ENCODE peak calls at places on chromosomes 4 and X, in four cellular contexts. N is vagina, I is esophagus muscularis mucosa, Y is GM23338. J is an unnamed sample.

GRCh38 chrX:151815461-151815860 is 80.9 kb downstream of the CNGA2 start:
- DNase-seq in N (no peak), I (no peak), Y (no peak), J (no peak)

GRCh38 chrX:118346258-118347094 is 570 bp downstream of the WDR44 start:
- DNase-seq in N (no peak), I (peak), Y (peak), J (no peak)

GRCh38 chrX:70444326-70445196 is at the start of gene DLG3:
- DNase-seq in N (no peak), I (no peak), Y (peak), J (no peak)

GRCh38 chr4:10667651-10668341 is 16.8 kb downstream of the CLNK start:
- DNase-seq in N (no peak), I (no peak), Y (no peak), J (no peak)

GRCh38 chr4:65865489-65865888 is 195.2 kb upstream of the EPHA5 start:
- DNase-seq in N (no peak), I (no peak), Y (peak), J (no peak)

GRCh38 chrX:136162827-136163427 is 15.6 kb downstream of the FHL1 start:
- DNase-seq in N (no peak), I (no peak), Y (peak), J (no peak)

GRCh38 chr4:81688085-81688484 is 216.4 kb upstream of the RASGEF1B start:
- DNase-seq in N (no peak), I (no peak), Y (peak), J (no peak)

GRCh38 chrX:36336746-36337145 is 417.2 kb downstream of the CFAP47 start:
- DNase-seq in N (no peak), I (no peak), Y (no peak), J (no peak)

GRCh38 chr4:137738377-137738990 is 206.2 kb upstream of the PCDH18 start:
- DNase-seq in N (no peak), I (no peak), Y (no peak), J (no peak)

GRCh38 chr4:119204898-119205297 is 7.6 kb upstream of the USP53 start:
- DNase-seq in N (no peak), I (no peak), Y (no peak), J (no peak)

GRCh38 chr4:21469438-21470032 is 479.0 kb downstream of the KCNIP4 start:
- DNase-seq in N (no peak), I (no peak), Y (peak), J (no peak)

GRCh38 chr4:11497972-11498371 is 69.3 kb upstream of the HS3ST1 start:
- DNase-seq in N (no peak), I (no peak), Y (peak), J (no peak)

GRCh38 chr4:145935253-145936141 is 3.1 kb downstream of the ZNF827 start:
- DNase-seq in N (no peak), I (no peak), Y (peak), J (peak)

GRCh38 chrX:122196338-122196737 is 987.7 kb upstream of the GRIA3 start:
- DNase-seq in N (no peak), I (no peak), Y (peak), J (no peak)

GRCh38 chr4:123976285-123976684 is 579.7 kb downstream of the SPRY1 start:
- DNase-seq in N (no peak), I (no peak), Y (peak), J (no peak)

GRCh38 chr4:181897935-181898334 is 345.3 kb upstream of the TENM3 start:
- DNase-seq in N (no peak), I (no peak), Y (no peak), J (no peak)

GRCh38 chr4:6124386-6125102 is 75.8 kb downstream of the JAKMIP1 start:
- DNase-seq in N (no peak), I (no peak), Y (no peak), J (no peak)

GRCh38 chrX:107429090-107429489 is 20.4 kb upstream of the FRMPD3 start:
- DNase-seq in N (no peak), I (no peak), Y (peak), J (no peak)

GRCh38 chr4:2925496-2925895 is 37.7 kb downstream of the NOP14 start:
- DNase-seq in N (no peak), I (no peak), Y (no peak), J (no peak)

GRCh38 chrX:85309717-85310116 is 65.9 kb downstream of the ZNF711 start:
- DNase-seq in N (no peak), I (no peak), Y (peak), J (no peak)

GRCh38 chr4:186104114-186104894 is at the start of gene FAM149A:
- DNase-seq in N (no peak), I (no peak), Y (peak), J (peak)
- TF ChIP-seq POLR2AphosphoS5 in N (no peak), I (peak), Y (no peak), J (no peak)

GRCh38 chrX:153773741-153774575 is 6.9 kb upstream of the SRPK3 start:
- DNase-seq in N (no peak), I (no peak), Y (no peak), J (peak)
- TF ChIP-seq POLR2AphosphoS5 in N (no peak), I (no peak), Y (no peak), J (no peak)

GRCh38 chr4:38686682-38687081 is 22.7 kb downstream of the KLF3 start:
- DNase-seq in N (no peak), I (peak), Y (no peak), J (no peak)

GRCh38 chr4:38692421-38692820 is 28.4 kb downstream of the KLF3 start:
- DNase-seq in N (no peak), I (no peak), Y (no peak), J (no peak)

GRCh38 chr4:38687571-38688011 is 23.6 kb downstream of the KLF3 start:
- DNase-seq in N (no peak), I (peak), Y (no peak), J (no peak)

GRCh38 chr4:38691251-38692008 is 27.4 kb downstream of the KLF3 start:
- DNase-seq in N (no peak), I (no peak), Y (no peak), J (no peak)

DNA sequence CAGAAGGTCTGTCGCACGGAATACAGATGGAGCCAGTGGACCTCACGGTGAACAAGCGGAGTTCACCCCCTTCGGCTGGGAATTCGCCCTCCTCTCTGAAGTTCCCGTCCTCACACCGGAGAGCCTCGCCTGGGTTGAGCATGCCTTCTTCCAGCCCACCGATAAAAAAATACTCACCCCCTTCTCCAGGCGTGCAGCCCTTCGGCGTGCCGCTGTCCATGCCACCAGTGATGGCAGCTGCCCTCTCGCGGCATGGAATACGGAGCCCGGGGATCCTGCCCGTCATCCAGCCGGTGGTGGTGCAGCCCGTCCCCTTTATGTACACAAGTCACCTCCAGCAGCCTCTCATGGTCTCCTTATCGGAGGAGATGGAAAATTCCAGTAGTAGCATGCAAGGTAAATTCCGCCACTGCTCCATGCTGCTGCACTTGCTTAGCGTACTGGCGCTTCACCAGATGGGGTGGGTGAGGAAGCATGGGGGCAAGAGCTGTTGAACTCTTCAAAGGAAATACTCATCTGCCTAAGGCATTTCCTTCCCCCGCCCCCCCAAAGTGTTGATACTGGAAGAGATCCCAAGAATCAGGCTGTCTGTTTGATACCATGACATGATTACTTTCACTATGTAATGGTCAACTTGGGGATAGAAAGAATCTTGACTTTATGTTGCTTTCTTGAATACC is 24.8 kb downstream of the KLF3 start:
- DNase-seq in N (no peak), I (peak), Y (no peak), J (no peak)
- TF ChIP-seq POLR2AphosphoS5 in N (no peak), I (no peak), Y (no peak), J (no peak)

DNA sequence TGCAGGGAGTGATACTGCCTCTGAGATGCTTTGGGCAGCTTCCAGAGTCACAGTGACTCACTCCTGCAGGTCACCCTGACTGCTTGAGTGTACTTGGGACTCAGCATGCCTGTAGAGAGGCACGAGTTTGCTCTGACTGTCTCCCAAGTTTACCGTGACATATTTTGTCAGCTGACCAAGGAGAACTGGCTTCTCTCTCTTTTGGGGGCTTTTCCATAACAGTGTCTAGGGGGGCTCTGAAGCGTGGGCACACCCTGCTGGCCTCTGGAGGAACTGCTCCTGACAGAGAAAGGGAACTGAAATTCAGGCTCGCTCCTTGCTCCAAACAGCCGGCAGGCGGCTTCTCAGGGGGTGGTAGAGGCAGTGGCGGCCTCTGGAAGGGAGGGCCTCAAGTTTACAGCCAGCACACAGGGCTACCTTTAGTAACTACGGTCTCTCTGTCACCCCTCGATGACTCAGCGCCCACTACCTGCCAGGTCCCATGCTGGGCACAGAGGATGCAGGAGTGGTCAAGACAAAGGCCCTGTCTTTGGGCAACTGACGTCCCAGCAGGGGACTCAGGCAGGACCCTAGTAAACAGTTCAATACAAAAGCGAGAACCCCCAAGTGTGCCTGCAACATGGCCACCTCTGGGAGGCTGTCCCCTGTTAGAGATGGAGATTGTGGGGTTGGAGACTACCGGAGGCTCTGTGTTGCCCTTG is 17.8 kb downstream of the ZNF185 start:
- DNase-seq in N (no peak), I (no peak), Y (peak), J (peak)
- TF ChIP-seq POLR2AphosphoS5 in N (no peak), I (no peak), Y (no peak), J (no peak)

GRCh38 chr4:173524218-173525117 is 5.6 kb downstream of the HAND2 start:
- DNase-seq in N (peak), I (peak), Y (peak), J (no peak)

GRCh38 chr4:173521474-173522159 is 8.4 kb downstream of the HAND2 start:
- DNase-seq in N (peak), I (no peak), Y (peak), J (no peak)

GRCh38 chr4:173522160-173522873 is 7.7 kb downstream of the HAND2 start:
- DNase-seq in N (peak), I (peak), Y (peak), J (no peak)

GRCh38 chr4:173520921-173521473 is 9.0 kb downstream of the HAND2 start:
- DNase-seq in N (peak), I (peak), Y (no peak), J (no peak)

DNA sequence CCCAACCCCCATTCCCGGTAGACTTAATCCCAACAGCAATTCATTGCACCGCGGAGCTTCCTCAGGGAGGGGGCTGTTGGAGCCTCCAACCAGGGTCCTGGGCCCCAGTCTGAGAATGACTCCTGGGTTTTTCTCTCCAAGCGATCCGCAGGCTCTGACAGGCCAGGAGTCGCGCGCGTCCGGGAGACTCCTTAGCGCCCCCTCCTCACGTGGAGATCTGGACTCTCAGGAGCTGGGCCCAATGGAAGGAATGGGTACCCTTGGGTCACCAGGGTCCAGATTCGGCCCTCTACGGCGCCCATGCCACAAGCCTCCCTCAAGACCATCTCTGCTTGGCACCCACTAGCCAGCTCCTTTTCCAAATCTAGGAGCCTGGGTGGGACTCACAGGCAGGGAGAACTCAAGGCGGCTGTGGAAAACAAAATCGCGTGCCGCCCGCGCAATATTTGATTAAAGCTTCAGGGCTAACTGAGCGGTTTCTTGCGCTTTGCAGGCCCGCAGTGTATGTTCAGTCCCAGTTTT is 7.1 kb downstream of the HAND2 start:
- DNase-seq in N (no peak), I (no peak), Y (no peak), J (no peak)
- TF ChIP-seq POLR2AphosphoS5 in N (no peak), I (no peak), Y (no peak), J (no peak)

DNA sequence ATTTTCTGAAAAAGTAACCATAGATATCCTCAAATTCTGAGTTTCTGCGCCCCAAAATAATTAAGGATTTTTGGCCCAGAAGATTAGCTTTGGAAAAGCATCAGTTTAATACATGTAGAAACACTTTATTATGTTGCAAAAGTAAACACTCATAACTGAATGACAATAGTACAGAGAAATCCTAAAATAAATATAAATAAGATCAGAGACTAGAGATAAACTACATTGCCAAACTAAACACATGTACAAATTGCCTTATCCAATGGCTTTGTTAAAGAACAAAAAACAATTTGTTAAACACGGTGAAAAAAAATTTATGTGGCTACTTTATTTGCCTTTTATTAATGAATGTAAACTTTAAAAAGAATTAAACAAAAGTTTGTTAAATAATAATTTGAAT is 17.5 kb downstream of the SPOCK3 start:
- DNase-seq in N (no peak), I (no peak), Y (no peak), J (no peak)
- TF ChIP-seq POLR2AphosphoS5 in N (no peak), I (no peak), Y (no peak), J (no peak)

J was measured in GM12892.